ENCODE peak calls at places on chromosomes 2 and 18, in six cellular contexts. G, U, Y, N, E and C are unnamed samples.

GRCh38 chr2:229463941-229464340 is 192.9 kb upstream of the PID1 start:
- DNase-seq in E (no peak), N (no peak), G (no peak), U (no peak), Y (no peak), C (no peak)

GRCh38 chr2:40448476-40449079 is 3.3 kb downstream of the SLC8A1 start:
- DNase-seq in U (no peak), E (peak), N (peak), Y (no peak), G (no peak), C (no peak)

GRCh38 chr2:125455110-125455509 is 1200.8 kb upstream of the GYPC start:
- DNase-seq in E (no peak), U (no peak), G (no peak), Y (no peak), N (no peak), C (no peak)

GRCh38 chr2:100350661-100351185 is 28.4 kb upstream of the LONRF2 start:
- DNase-seq in Y (no peak), G (no peak), E (no peak), N (no peak), U (no peak), C (no peak)

GRCh38 chr2:37262510-37262909 is 31.1 kb downstream of the NDUFAF7 start:
- DNase-seq in G (no peak), Y (no peak), U (no peak), N (no peak), E (no peak), C (no peak)

GRCh38 chr2:154589514-154589913 is 109.0 kb upstream of the KCNJ3 start:
- DNase-seq in Y (no peak), N (no peak), E (no peak), U (no peak), G (no peak), C (no peak)

GRCh38 chr2:122851972-122852531 is 1096.6 kb downstream of the TSN start:
- DNase-seq in U (no peak), G (no peak), N (no peak), E (no peak), Y (no peak), C (no peak)

GRCh38 chr18:69947361-69948106 is at the start of gene CD226:
- DNase-seq in Y (no peak), U (no peak), G (no peak), N (no peak), E (no peak), C (no peak)

GRCh38 chr2:8554296-8554806 is 127.5 kb upstream of the ID2 start:
- DNase-seq in Y (no peak), G (no peak), E (no peak), U (no peak), N (no peak), C (no peak)

GRCh38 chr18:34121157-34121807 is 103.4 kb downstream of the NOL4 start:
- DNase-seq in E (no peak), N (no peak), Y (peak), U (no peak), G (no peak), C (no peak)

GRCh38 chr2:13050764-13051163 is 334.0 kb downstream of the TRIB2 start:
- DNase-seq in G (no peak), Y (no peak), U (no peak), E (no peak), N (no peak), C (no peak)

GRCh38 chr18:3879114-3879835 is 429.3 kb downstream of the TGIF1 start:
- DNase-seq in Y (no peak), U (no peak), E (no peak), N (no peak), G (no peak), C (no peak)

GRCh38 chr2:211512746-211513145 is 956.3 kb downstream of the CPS1 start:
- DNase-seq in N (no peak), E (no peak), U (no peak), Y (no peak), G (no peak), C (no peak)

GRCh38 chr2:44952143-44952805 is 10.8 kb downstream of the SIX3 start:
- DNase-seq in U (no peak), G (no peak), E (peak), N (peak), Y (no peak), C (no peak)

GRCh38 chr2:95077521-95077807 is 44.1 kb downstream of the MRPS5 start:
- DNase-seq in G (no peak), N (no peak), Y (no peak), U (no peak), E (peak), C (no peak)

GRCh38 chr18:74082476-74083070 is 65.1 kb downstream of the FBXO15 start:
- DNase-seq in N (peak), G (no peak), Y (no peak), U (peak), E (peak), C (no peak)

GRCh38 chr18:30271716-30272115 is 770.8 kb downstream of the DSC3 start:
- DNase-seq in G (no peak), E (no peak), U (no peak), N (no peak), Y (no peak), C (no peak)
- TF ChIP-seq CTCF in G (no peak), E (peak), U (no peak), N (no peak), Y (no peak), C (peak)

DNA sequence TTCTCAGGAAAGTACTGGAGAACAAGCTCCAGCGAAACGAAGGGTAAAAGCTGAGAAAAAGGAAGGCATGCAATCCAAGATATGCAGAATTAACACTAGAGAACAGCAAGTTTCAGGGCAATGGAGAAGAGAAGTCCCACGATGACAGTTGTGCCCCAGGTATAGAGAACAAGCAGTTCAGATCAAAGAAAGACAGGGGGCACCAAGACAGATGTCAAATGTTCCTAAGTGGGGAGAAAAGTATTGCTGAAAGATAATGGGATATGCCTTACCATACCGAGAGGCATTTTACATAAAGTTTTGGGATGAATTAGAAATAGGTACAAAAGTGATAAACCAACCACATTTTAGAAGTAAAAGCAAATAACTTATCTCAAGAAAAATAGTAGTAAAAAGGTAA is 79.1 kb upstream of the UBE2E3 start:
- DNase-seq in U (no peak), N (no peak), E (no peak), G (no peak), Y (no peak), C (no peak)
- TF ChIP-seq CTCF in U (no peak), N (no peak), E (no peak), G (no peak), Y (no peak), C (no peak)

DNA sequence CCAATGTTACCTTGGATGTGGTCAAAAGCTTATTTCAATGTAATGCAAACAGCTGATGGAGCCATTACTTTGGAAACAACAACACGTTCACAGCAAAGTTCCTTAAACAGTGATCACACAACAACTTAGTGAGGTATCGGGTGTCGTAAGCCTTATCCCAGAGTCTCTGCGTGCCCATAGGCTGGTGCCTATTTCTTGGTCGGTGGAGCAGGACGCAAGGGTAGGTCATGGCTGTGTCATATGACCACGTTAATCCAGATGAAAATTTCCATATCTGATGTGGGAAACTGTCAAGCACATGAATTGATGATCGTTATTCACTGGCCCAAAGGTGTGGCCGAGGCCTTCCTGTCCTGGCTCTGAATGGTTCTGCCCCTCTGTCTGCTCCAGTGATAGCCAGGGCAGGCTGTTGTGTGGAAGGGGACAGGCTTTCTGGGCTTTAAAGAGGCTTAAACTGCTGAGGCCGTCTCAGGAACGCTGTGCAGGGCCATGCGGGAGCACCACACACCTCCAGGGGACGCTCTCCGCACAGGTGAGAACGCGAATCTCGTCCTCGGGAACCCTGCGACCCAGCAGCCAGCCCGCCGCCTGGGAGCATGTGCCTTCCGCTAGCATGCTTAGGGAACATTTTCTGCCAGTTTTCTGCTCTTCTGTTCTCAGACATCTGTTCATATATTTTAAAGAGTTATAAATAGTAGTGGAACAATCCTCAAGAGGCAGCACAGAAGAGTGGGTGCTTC is 90.6 kb downstream of the KCTD1 start:
- DNase-seq in U (no peak), E (peak), G (no peak), N (peak), Y (no peak), C (peak)
- TF ChIP-seq CTCF in U (no peak), E (peak), G (no peak), N (peak), Y (no peak), C (no peak)

DNA sequence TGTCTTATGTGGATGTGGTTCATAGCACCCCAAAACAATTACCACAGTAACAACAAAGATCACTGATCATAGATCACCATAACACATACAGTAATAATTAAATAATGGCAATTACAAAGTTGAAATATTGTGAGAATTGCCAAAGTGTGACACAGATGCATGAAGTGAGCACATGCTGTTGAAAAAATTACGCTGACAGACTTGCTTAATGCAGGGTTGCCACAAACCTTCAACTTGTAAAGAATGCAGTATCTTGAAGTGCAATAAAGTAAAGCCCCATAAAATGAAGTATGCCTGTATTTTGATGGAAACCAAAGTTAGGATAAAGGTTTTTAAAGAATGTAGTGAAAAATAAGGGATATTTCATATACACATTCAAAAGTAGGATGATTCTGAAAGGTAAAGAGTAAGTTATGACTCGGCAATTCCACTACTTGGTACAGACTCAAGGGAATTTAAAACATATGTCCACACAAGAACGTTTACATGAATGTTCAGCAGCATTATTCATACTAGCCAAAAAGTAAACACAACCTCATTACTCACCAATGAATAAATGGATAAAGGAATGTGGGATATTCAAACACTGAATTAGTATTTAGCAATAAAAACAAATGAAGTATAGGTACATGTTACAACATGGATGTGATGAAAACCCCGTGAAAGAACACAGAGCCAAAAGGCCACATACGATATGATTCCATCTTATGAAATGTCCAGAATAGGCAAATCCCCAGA is 61.6 kb downstream of the SCN9A start:
- DNase-seq in N (no peak), Y (peak), E (no peak), U (no peak), G (no peak), C (no peak)
- TF ChIP-seq CTCF in N (no peak), Y (no peak), E (no peak), U (no peak), G (no peak), C (no peak)

GRCh38 chr18:12307871-12308385 is at the start of gene TUBB6:
- DNase-seq in N (peak), Y (no peak), G (peak), U (no peak), E (peak), C (peak)

GRCh38 chr18:12308386-12309100 is 502 bp downstream of the TUBB6 start:
- DNase-seq in U (no peak), G (peak), E (peak), Y (peak), N (peak), C (peak)

GRCh38 chr18:12306752-12307151 is 1.3 kb upstream of the TUBB6 start:
- DNase-seq in N (no peak), Y (no peak), E (no peak), U (no peak), G (peak), C (no peak)

GRCh38 chr18:12305930-12306629 is 2.0 kb upstream of the TUBB6 start:
- DNase-seq in Y (no peak), G (peak), E (no peak), U (no peak), N (no peak), C (no peak)

DNA sequence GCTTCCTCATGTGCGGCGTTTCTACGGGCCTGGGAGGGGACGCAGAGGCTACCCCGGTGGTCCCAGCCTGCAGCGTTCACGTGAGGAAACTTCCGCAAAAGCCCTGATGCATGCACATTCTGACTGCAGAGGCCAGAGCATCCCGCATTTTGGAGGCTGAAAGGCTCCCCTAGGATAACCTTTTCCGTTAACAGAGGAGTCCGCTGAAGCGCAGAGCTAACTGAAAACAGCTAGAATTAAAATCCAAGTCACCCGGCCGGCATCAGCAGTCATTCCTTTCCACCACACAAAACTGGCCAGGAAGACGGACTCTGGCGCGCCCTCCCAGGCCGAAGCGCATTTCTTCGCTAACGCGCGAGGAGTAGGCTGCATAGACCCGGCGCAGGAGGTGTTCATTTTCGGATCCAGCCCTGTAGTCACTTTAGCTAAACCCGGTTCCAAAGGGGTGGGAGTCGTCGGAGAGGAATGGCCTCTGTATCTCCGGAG is 747 bp upstream of the TUBB6 start:
- DNase-seq in Y (peak), G (no peak), N (peak), E (no peak), U (no peak), C (no peak)
- TF ChIP-seq CTCF in Y (peak), G (no peak), N (no peak), E (no peak), U (no peak), C (no peak)